ENCODE peak calls at places on chromosomes 3 and 15, in nine cellular contexts. One of them, this sample, is unnamed.

GRCh38 chr3:184029456-184029950 is 2.0 kb upstream of the HTR3D start:
- DNase-seq in activated CD8-positive, alpha-beta memory T cell treated with anti-CD3 and anti-CD28 coated beads for 48 hours: no peak
- DNase-seq in body of pancreas: no peak
- DNase-seq in HT-29: no peak
- DNase-seq in NCI-H446: no peak
- DNase-seq in stimulated activated CD4-positive, alpha-beta T cell treated with anti-CD3 and anti-CD28 coated beads, TNF-alpha, amount 100 ng/mL, for 24 hours: no peak
- DNase-seq in type B pancreatic cell: no peak
- DNase-seq in psoas muscle: no peak
- DNase-seq in activated CD4-positive, alpha-beta T cell treated with anti-CD3 and anti-CD28 coated beads, Interleukin-2, amount 50 U/mL, for 48 hours: no peak
- DNase-seq in this sample: no peak

GRCh38 chr3:12476238-12476897 is 7.9 kb upstream of the TSEN2 start:
- DNase-seq in activated CD4-positive, alpha-beta T cell treated with anti-CD3 and anti-CD28 coated beads, Interleukin-2, amount 50 U/mL, for 48 hours: no peak
- DNase-seq in psoas muscle: no peak
- DNase-seq in NCI-H446: no peak
- DNase-seq in body of pancreas: no peak
- DNase-seq in type B pancreatic cell: no peak
- DNase-seq in stimulated activated CD4-positive, alpha-beta T cell treated with anti-CD3 and anti-CD28 coated beads, TNF-alpha, amount 100 ng/mL, for 24 hours: no peak
- DNase-seq in activated CD8-positive, alpha-beta memory T cell treated with anti-CD3 and anti-CD28 coated beads for 48 hours: no peak
- DNase-seq in HT-29: peak; percentile 19
- DNase-seq in this sample: no peak

GRCh38 chr3:190305406-190305805 is 16.8 kb downstream of the CLDN1 start:
- DNase-seq in type B pancreatic cell: no peak
- DNase-seq in activated CD4-positive, alpha-beta T cell treated with anti-CD3 and anti-CD28 coated beads, Interleukin-2, amount 50 U/mL, for 48 hours: no peak
- DNase-seq in body of pancreas: no peak
- DNase-seq in HT-29: no peak
- DNase-seq in stimulated activated CD4-positive, alpha-beta T cell treated with anti-CD3 and anti-CD28 coated beads, TNF-alpha, amount 100 ng/mL, for 24 hours: no peak
- DNase-seq in psoas muscle: no peak
- DNase-seq in activated CD8-positive, alpha-beta memory T cell treated with anti-CD3 and anti-CD28 coated beads for 48 hours: no peak
- DNase-seq in NCI-H446: no peak
- DNase-seq in this sample: peak; percentile 7

GRCh38 chr3:16528111-16528510 is 14.6 kb upstream of the RFTN1 start:
- DNase-seq in type B pancreatic cell: no peak
- DNase-seq in body of pancreas: no peak
- DNase-seq in activated CD4-positive, alpha-beta T cell treated with anti-CD3 and anti-CD28 coated beads, Interleukin-2, amount 50 U/mL, for 48 hours: no peak
- DNase-seq in NCI-H446: no peak
- DNase-seq in activated CD8-positive, alpha-beta memory T cell treated with anti-CD3 and anti-CD28 coated beads for 48 hours: no peak
- DNase-seq in HT-29: no peak
- DNase-seq in psoas muscle: peak; percentile 54
- DNase-seq in stimulated activated CD4-positive, alpha-beta T cell treated with anti-CD3 and anti-CD28 coated beads, TNF-alpha, amount 100 ng/mL, for 24 hours: no peak
- DNase-seq in this sample: no peak

GRCh38 chr3:32500880-32501784 is 1.5 kb downstream of the CMTM6 start:
- DNase-seq in stimulated activated CD4-positive, alpha-beta T cell treated with anti-CD3 and anti-CD28 coated beads, TNF-alpha, amount 100 ng/mL, for 24 hours: no peak
- DNase-seq in activated CD8-positive, alpha-beta memory T cell treated with anti-CD3 and anti-CD28 coated beads for 48 hours: no peak
- DNase-seq in body of pancreas: no peak
- DNase-seq in psoas muscle: no peak
- DNase-seq in NCI-H446: no peak
- DNase-seq in activated CD4-positive, alpha-beta T cell treated with anti-CD3 and anti-CD28 coated beads, Interleukin-2, amount 50 U/mL, for 48 hours: no peak
- DNase-seq in HT-29: no peak
- DNase-seq in type B pancreatic cell: no peak
- DNase-seq in this sample: no peak

GRCh38 chr3:21407743-21408142 is 343.3 kb downstream of the ZNF385D start:
- DNase-seq in body of pancreas: no peak
- DNase-seq in activated CD4-positive, alpha-beta T cell treated with anti-CD3 and anti-CD28 coated beads, Interleukin-2, amount 50 U/mL, for 48 hours: no peak
- DNase-seq in HT-29: no peak
- DNase-seq in psoas muscle: no peak
- DNase-seq in stimulated activated CD4-positive, alpha-beta T cell treated with anti-CD3 and anti-CD28 coated beads, TNF-alpha, amount 100 ng/mL, for 24 hours: no peak
- DNase-seq in activated CD8-positive, alpha-beta memory T cell treated with anti-CD3 and anti-CD28 coated beads for 48 hours: no peak
- DNase-seq in NCI-H446: peak; percentile 1
- DNase-seq in type B pancreatic cell: no peak
- DNase-seq in this sample: no peak

GRCh38 chr15:82081904-82082810 is 36.3 kb upstream of the MEX3B start:
- DNase-seq in stimulated activated CD4-positive, alpha-beta T cell treated with anti-CD3 and anti-CD28 coated beads, TNF-alpha, amount 100 ng/mL, for 24 hours: no peak
- DNase-seq in type B pancreatic cell: no peak
- DNase-seq in body of pancreas: no peak
- DNase-seq in NCI-H446: no peak
- DNase-seq in activated CD4-positive, alpha-beta T cell treated with anti-CD3 and anti-CD28 coated beads, Interleukin-2, amount 50 U/mL, for 48 hours: no peak
- DNase-seq in HT-29: no peak
- DNase-seq in activated CD8-positive, alpha-beta memory T cell treated with anti-CD3 and anti-CD28 coated beads for 48 hours: no peak
- DNase-seq in psoas muscle: no peak
- DNase-seq in this sample: peak; percentile 37

GRCh38 chr15:38325290-38325990 is 72.8 kb downstream of the SPRED1 start:
- DNase-seq in HT-29: no peak
- DNase-seq in stimulated activated CD4-positive, alpha-beta T cell treated with anti-CD3 and anti-CD28 coated beads, TNF-alpha, amount 100 ng/mL, for 24 hours: no peak
- DNase-seq in activated CD8-positive, alpha-beta memory T cell treated with anti-CD3 and anti-CD28 coated beads for 48 hours: no peak
- DNase-seq in body of pancreas: no peak
- DNase-seq in NCI-H446: no peak
- DNase-seq in psoas muscle: no peak
- DNase-seq in activated CD4-positive, alpha-beta T cell treated with anti-CD3 and anti-CD28 coated beads, Interleukin-2, amount 50 U/mL, for 48 hours: no peak
- DNase-seq in type B pancreatic cell: no peak
- DNase-seq in this sample: no peak

GRCh38 chr3:23710555-23710954 is 95.2 kb upstream of the UBE2E1 start:
- DNase-seq in activated CD8-positive, alpha-beta memory T cell treated with anti-CD3 and anti-CD28 coated beads for 48 hours: no peak
- DNase-seq in body of pancreas: no peak
- DNase-seq in HT-29: no peak
- DNase-seq in NCI-H446: no peak
- DNase-seq in type B pancreatic cell: no peak
- DNase-seq in psoas muscle: peak; percentile 66
- DNase-seq in activated CD4-positive, alpha-beta T cell treated with anti-CD3 and anti-CD28 coated beads, Interleukin-2, amount 50 U/mL, for 48 hours: no peak
- DNase-seq in stimulated activated CD4-positive, alpha-beta T cell treated with anti-CD3 and anti-CD28 coated beads, TNF-alpha, amount 100 ng/mL, for 24 hours: no peak
- DNase-seq in this sample: peak; percentile 14

GRCh38 chr15:42490743-42491539 is at the start of gene ZNF106:
- DNase-seq in NCI-H446: peak; percentile 87
- DNase-seq in activated CD8-positive, alpha-beta memory T cell treated with anti-CD3 and anti-CD28 coated beads for 48 hours: peak; percentile 81
- DNase-seq in type B pancreatic cell: peak; percentile 92
- DNase-seq in body of pancreas: peak; percentile 88
- DNase-seq in psoas muscle: peak; percentile 94
- DNase-seq in activated CD4-positive, alpha-beta T cell treated with anti-CD3 and anti-CD28 coated beads, Interleukin-2, amount 50 U/mL, for 48 hours: peak; percentile 87
- DNase-seq in HT-29: peak; percentile 90
- DNase-seq in stimulated activated CD4-positive, alpha-beta T cell treated with anti-CD3 and anti-CD28 coated beads, TNF-alpha, amount 100 ng/mL, for 24 hours: peak; percentile 82
- DNase-seq in this sample: peak; percentile 92

GRCh38 chr3:151011427-151011826 is 38.9 kb upstream of the CLRN1 start:
- DNase-seq in HT-29: peak; percentile 7
- DNase-seq in stimulated activated CD4-positive, alpha-beta T cell treated with anti-CD3 and anti-CD28 coated beads, TNF-alpha, amount 100 ng/mL, for 24 hours: no peak
- DNase-seq in NCI-H446: peak; percentile 52
- DNase-seq in type B pancreatic cell: no peak
- DNase-seq in psoas muscle: no peak
- DNase-seq in activated CD8-positive, alpha-beta memory T cell treated with anti-CD3 and anti-CD28 coated beads for 48 hours: no peak
- DNase-seq in body of pancreas: no peak
- DNase-seq in activated CD4-positive, alpha-beta T cell treated with anti-CD3 and anti-CD28 coated beads, Interleukin-2, amount 50 U/mL, for 48 hours: no peak
- DNase-seq in this sample: no peak

GRCh38 chr3:184337315-184337714 is at the start of gene FAM131A:
- DNase-seq in type B pancreatic cell: no peak
- DNase-seq in HT-29: no peak
- DNase-seq in psoas muscle: peak; percentile 78
- DNase-seq in activated CD4-positive, alpha-beta T cell treated with anti-CD3 and anti-CD28 coated beads, Interleukin-2, amount 50 U/mL, for 48 hours: no peak
- DNase-seq in body of pancreas: no peak
- DNase-seq in NCI-H446: peak; percentile 74
- DNase-seq in stimulated activated CD4-positive, alpha-beta T cell treated with anti-CD3 and anti-CD28 coated beads, TNF-alpha, amount 100 ng/mL, for 24 hours: no peak
- DNase-seq in activated CD8-positive, alpha-beta memory T cell treated with anti-CD3 and anti-CD28 coated beads for 48 hours: no peak
- DNase-seq in this sample: no peak

This sample was measured in DMS53.